ENCODE peak calls at places on chromosomes 3 and 15, in seven cellular contexts. One of them, this sample, is unnamed.

GRCh38 chr3:171348121-171348520 is 112.1 kb downstream of the TNIK start:
- DNase-seq in H9: no peak
- DNase-seq in transverse colon: no peak
- DNase-seq in ovary: no peak
- DNase-seq in uterus: no peak
- DNase-seq in body of pancreas: no peak
- DNase-seq in sigmoid colon: no peak
- DNase-seq in this sample: no peak

GRCh38 chr15:84833447-84833846 is 16.3 kb downstream of the ALPK3 start:
- DNase-seq in H9: no peak
- DNase-seq in transverse colon: no peak
- DNase-seq in ovary: peak; percentile 70
- DNase-seq in uterus: peak; percentile 55
- DNase-seq in body of pancreas: no peak
- DNase-seq in sigmoid colon: no peak
- DNase-seq in this sample: no peak

GRCh38 chr3:128052831-128053419 is 688 bp downstream of the SEC61A1 start:
- DNase-seq in H9: no peak
- DNase-seq in transverse colon: no peak
- DNase-seq in ovary: no peak
- DNase-seq in uterus: no peak
- DNase-seq in body of pancreas: no peak
- DNase-seq in sigmoid colon: no peak
- DNase-seq in this sample: no peak

GRCh38 chr3:14175383-14176037 is 2.9 kb downstream of the XPC start:
- DNase-seq in H9: no peak
- DNase-seq in transverse colon: no peak
- DNase-seq in ovary: no peak
- DNase-seq in uterus: no peak
- DNase-seq in body of pancreas: no peak
- DNase-seq in sigmoid colon: no peak
- DNase-seq in this sample: no peak

GRCh38 chr3:144235489-144235888 is 263.9 kb downstream of the DIPK2A start:
- DNase-seq in H9: no peak
- DNase-seq in transverse colon: no peak
- DNase-seq in ovary: no peak
- DNase-seq in uterus: no peak
- DNase-seq in body of pancreas: no peak
- DNase-seq in sigmoid colon: no peak
- DNase-seq in this sample: no peak

GRCh38 chr3:18900994-18901393 is 247.3 kb upstream of the KCNH8 start:
- DNase-seq in H9: no peak
- DNase-seq in transverse colon: no peak
- DNase-seq in ovary: no peak
- DNase-seq in uterus: no peak
- DNase-seq in body of pancreas: peak; percentile 18
- DNase-seq in sigmoid colon: no peak
- DNase-seq in this sample: no peak

GRCh38 chr3:32391643-32392529 is at the start of gene CMTM7:
- DNase-seq in H9: peak; percentile 81
- DNase-seq in transverse colon: peak; percentile 75
- DNase-seq in ovary: peak; percentile 35
- DNase-seq in uterus: peak; percentile 65
- DNase-seq in body of pancreas: peak; percentile 78
- DNase-seq in sigmoid colon: peak; percentile 82
- DNase-seq in this sample: peak; percentile 79

GRCh38 chr3:120469440-120470415 is 18.9 kb upstream of the FSTL1 start:
- DNase-seq in H9: peak; percentile 70
- DNase-seq in transverse colon: no peak
- DNase-seq in ovary: no peak
- DNase-seq in uterus: no peak
- DNase-seq in body of pancreas: no peak
- DNase-seq in sigmoid colon: no peak
- DNase-seq in this sample: no peak

GRCh38 chr15:101132390-101133180 is 119.3 kb downstream of the CHSY1 start:
- DNase-seq in H9: no peak
- DNase-seq in transverse colon: no peak
- DNase-seq in ovary: no peak
- DNase-seq in uterus: no peak
- DNase-seq in body of pancreas: no peak
- DNase-seq in sigmoid colon: no peak
- DNase-seq in this sample: no peak

GRCh38 chr15:68309024-68309423 is 31.5 kb downstream of the FEM1B start:
- DNase-seq in H9: no peak
- DNase-seq in transverse colon: no peak
- DNase-seq in ovary: no peak
- DNase-seq in uterus: no peak
- DNase-seq in body of pancreas: peak; percentile 0
- DNase-seq in sigmoid colon: no peak
- DNase-seq in this sample: no peak

GRCh38 chr3:127706312-127706711 is 33.6 kb downstream of the ABTB1 start:
- DNase-seq in H9: no peak
- DNase-seq in transverse colon: peak; percentile 3
- DNase-seq in ovary: no peak
- DNase-seq in uterus: no peak
- DNase-seq in body of pancreas: no peak
- DNase-seq in sigmoid colon: peak; percentile 64
- DNase-seq in this sample: no peak

GRCh38 chr3:25460751-25461150 is 32.7 kb downstream of the RARB start:
- DNase-seq in H9: no peak
- DNase-seq in transverse colon: no peak
- DNase-seq in ovary: no peak
- DNase-seq in uterus: no peak
- DNase-seq in body of pancreas: no peak
- DNase-seq in sigmoid colon: no peak
- DNase-seq in this sample: no peak

GRCh38 chr3:9809615-9810356 is at the start of gene TTLL3:
- DNase-seq in H9: peak; percentile 80
- DNase-seq in transverse colon: peak; percentile 83
- DNase-seq in ovary: peak; percentile 85
- DNase-seq in uterus: peak; percentile 81
- DNase-seq in body of pancreas: peak; percentile 78
- DNase-seq in sigmoid colon: peak; percentile 92
- DNase-seq in this sample: peak; percentile 82

GRCh38 chr15:51334011-51334426 is 4.4 kb downstream of the CYP19A1 start:
- DNase-seq in H9: no peak
- DNase-seq in transverse colon: no peak
- DNase-seq in ovary: no peak
- DNase-seq in uterus: no peak
- DNase-seq in body of pancreas: peak; percentile 22
- DNase-seq in sigmoid colon: no peak
- DNase-seq in this sample: no peak

GRCh38 chr3:115071611-115072010 is 75.5 kb downstream of the ZBTB20 start:
- DNase-seq in H9: no peak
- DNase-seq in transverse colon: no peak
- DNase-seq in ovary: no peak
- DNase-seq in uterus: no peak
- DNase-seq in body of pancreas: no peak
- DNase-seq in sigmoid colon: no peak
- DNase-seq in this sample: no peak

GRCh38 chr3:13867727-13868126 is 12.1 kb downstream of the WNT7A start:
- DNase-seq in H9: no peak
- DNase-seq in transverse colon: no peak
- DNase-seq in ovary: no peak
- DNase-seq in uterus: no peak
- DNase-seq in body of pancreas: no peak
- DNase-seq in sigmoid colon: no peak
- DNase-seq in this sample: no peak

GRCh38 chr3:43190682-43191081 is 84.8 kb upstream of the POMGNT2 start:
- DNase-seq in H9: no peak
- DNase-seq in transverse colon: no peak
- DNase-seq in ovary: no peak
- DNase-seq in uterus: no peak
- DNase-seq in body of pancreas: no peak
- DNase-seq in sigmoid colon: no peak
- DNase-seq in this sample: no peak

GRCh38 chr15:33729648-33730047 is 238.6 kb upstream of the CHRM5 start:
- DNase-seq in H9: no peak
- DNase-seq in transverse colon: no peak
- DNase-seq in ovary: no peak
- DNase-seq in uterus: no peak
- DNase-seq in body of pancreas: no peak
- DNase-seq in sigmoid colon: no peak
- DNase-seq in this sample: no peak

GRCh38 chr3:135706758-135707375 is 258.7 kb upstream of the PPP2R3A start:
- DNase-seq in H9: no peak
- DNase-seq in transverse colon: no peak
- DNase-seq in ovary: no peak
- DNase-seq in uterus: no peak
- DNase-seq in body of pancreas: no peak
- DNase-seq in sigmoid colon: no peak
- DNase-seq in this sample: no peak

GRCh38 chr3:70065666-70066253 is 66.2 kb downstream of the SAMMSON start:
- DNase-seq in H9: no peak
- DNase-seq in transverse colon: no peak
- DNase-seq in ovary: no peak
- DNase-seq in uterus: no peak
- DNase-seq in body of pancreas: no peak
- DNase-seq in sigmoid colon: no peak
- DNase-seq in this sample: no peak
- TF ChIP-seq CTCF in H9: peak; percentile 66
- TF ChIP-seq CTCF in transverse colon: no peak
- TF ChIP-seq CTCF in ovary: no peak
- TF ChIP-seq CTCF in uterus: no peak
- TF ChIP-seq CTCF in body of pancreas: no peak
- TF ChIP-seq CTCF in sigmoid colon: no peak
- TF ChIP-seq CTCF in this sample: no peak

DNA sequence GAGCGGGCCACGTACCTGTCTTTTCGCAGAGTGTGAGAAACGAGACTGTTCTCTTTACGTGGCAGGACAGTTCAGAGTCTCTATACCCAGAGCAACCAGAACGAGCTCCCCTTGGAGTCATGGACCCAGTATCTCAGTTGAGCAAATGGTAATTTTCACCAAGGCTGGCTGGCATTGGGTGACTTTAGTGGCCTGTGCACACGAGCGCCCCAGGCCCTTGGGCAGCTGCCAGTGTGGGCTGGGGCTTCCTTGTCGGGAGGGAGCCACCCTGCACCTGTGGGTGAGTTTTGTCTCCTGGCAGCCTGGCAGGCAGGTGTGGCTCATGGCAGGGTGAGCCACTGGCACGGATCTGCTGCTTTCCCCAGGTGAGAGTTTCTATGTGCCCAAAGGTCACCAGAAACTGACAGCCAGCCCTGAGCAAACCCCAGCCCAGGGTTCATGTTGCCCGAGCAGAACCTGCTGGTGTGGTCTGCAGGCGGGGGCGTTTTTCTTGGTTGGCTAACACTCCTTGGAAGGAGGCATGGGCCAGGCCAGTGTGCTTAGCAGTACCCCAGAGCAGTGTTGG is 135.0 kb downstream of the TJP1 start:
- DNase-seq in H9: no peak
- DNase-seq in transverse colon: peak; percentile 83
- DNase-seq in ovary: no peak
- DNase-seq in uterus: no peak
- DNase-seq in body of pancreas: peak; percentile 67
- DNase-seq in sigmoid colon: no peak
- DNase-seq in this sample: no peak
- H3K27ac ChIP-seq in H9: no peak overlapping the region
- H3K27ac ChIP-seq in transverse colon: peak overlapping the region; percentile 89
- H3K27ac ChIP-seq in ovary: no peak overlapping the region
- H3K27ac ChIP-seq in uterus: no peak overlapping the region
- H3K27ac ChIP-seq in body of pancreas: peak overlapping the region; percentile 58
- H3K27ac ChIP-seq in sigmoid colon: no peak overlapping the region
- H3K27ac ChIP-seq in this sample: no peak overlapping the region

GRCh38 chr3:192409838-192410683 is 317.3 kb downstream of the FGF12 start:
- DNase-seq in H9: peak; percentile 62
- DNase-seq in transverse colon: no peak
- DNase-seq in ovary: no peak
- DNase-seq in uterus: no peak
- DNase-seq in body of pancreas: no peak
- DNase-seq in sigmoid colon: no peak
- DNase-seq in this sample: no peak
- H3K27me3 ChIP-seq in H9: peaks cover 14% of the 10 kb centered on the region
- H3K27me3 ChIP-seq in transverse colon: peaks cover 54% of the 10 kb centered on the region
- H3K27me3 ChIP-seq in ovary: no peaks in the 10 kb centered on the region
- H3K27me3 ChIP-seq in uterus: no peaks in the 10 kb centered on the region
- H3K27me3 ChIP-seq in body of pancreas: no peaks in the 10 kb centered on the region
- H3K27me3 ChIP-seq in sigmoid colon: peaks cover 9% of the 10 kb centered on the region
- H3K27me3 ChIP-seq in this sample: no peaks in the 10 kb centered on the region

GRCh38 chr3:73614385-73614784 is 10.4 kb downstream of the PDZRN3 start:
- DNase-seq in H9: no peak
- DNase-seq in transverse colon: peak; percentile 20
- DNase-seq in ovary: peak; percentile 62
- DNase-seq in uterus: peak; percentile 52
- DNase-seq in body of pancreas: peak; percentile 71
- DNase-seq in sigmoid colon: peak; percentile 83
- DNase-seq in this sample: no peak
- TF ChIP-seq CTCF in H9: no peak
- TF ChIP-seq CTCF in transverse colon: no peak
- TF ChIP-seq CTCF in ovary: peak; percentile 13
- TF ChIP-seq CTCF in uterus: peak; percentile 35
- TF ChIP-seq CTCF in body of pancreas: peak; percentile 26
- TF ChIP-seq CTCF in sigmoid colon: no peak
- TF ChIP-seq CTCF in this sample: no peak

DNA sequence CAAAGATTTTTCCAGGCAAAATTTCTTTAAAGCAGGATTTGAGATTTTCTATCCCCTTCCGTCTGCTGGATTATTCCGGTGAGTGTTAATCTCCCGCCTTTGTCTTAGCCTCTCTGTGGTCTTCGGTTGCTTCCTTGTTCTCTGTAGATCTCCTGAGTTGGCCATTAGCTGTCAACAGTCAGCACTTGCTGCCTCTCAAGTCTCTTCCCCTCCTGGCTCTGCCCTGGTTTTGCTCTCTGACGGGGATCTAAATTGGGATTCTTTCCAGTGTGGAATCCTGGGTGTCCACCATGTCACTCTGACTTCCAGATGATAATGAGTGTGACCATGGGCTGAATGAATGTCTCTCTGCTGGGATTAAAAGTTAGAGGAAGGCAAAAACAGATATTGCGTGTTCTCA is 121.5 kb downstream of the IGF1R start:
- DNase-seq in H9: no peak
- DNase-seq in transverse colon: no peak
- DNase-seq in ovary: no peak
- DNase-seq in uterus: no peak
- DNase-seq in body of pancreas: no peak
- DNase-seq in sigmoid colon: no peak
- DNase-seq in this sample: no peak
- H3K27ac ChIP-seq in H9: no peak overlapping the region
- H3K27ac ChIP-seq in transverse colon: no peak overlapping the region
- H3K27ac ChIP-seq in ovary: no peak overlapping the region
- H3K27ac ChIP-seq in uterus: no peak overlapping the region
- H3K27ac ChIP-seq in body of pancreas: no peak overlapping the region
- H3K27ac ChIP-seq in sigmoid colon: no peak overlapping the region
- H3K27ac ChIP-seq in this sample: no peak overlapping the region